ENCODE peak calls at places on chromosomes 4 and X, in seven cellular contexts. Y is mesenchymal stem cell, J is H9, F is IMR-90, O is H1, Q is neuronal stem cell, M is trophoblast cell. X is an unnamed sample.

GRCh38 chrX:134999469-134999868 is 8.7 kb downstream of the SMIM10 start:
- DNase-seq in Y (peak; percentile 56), J (no peak), F (peak; percentile 69), O (no peak), Q (no peak), M (no peak), X (peak; percentile 38)

GRCh38 chrX:123927845-123928244 is 33.7 kb upstream of the STAG2 start:
- DNase-seq in Y (no peak), J (no peak), F (no peak), O (no peak), Q (no peak), M (no peak), X (no peak)

GRCh38 chr4:173317003-173317402 is 17.2 kb downstream of the HMGB2 start:
- DNase-seq in Y (peak; percentile 4), J (peak; percentile 51), F (no peak), O (no peak), Q (no peak), M (no peak), X (peak; percentile 65)

GRCh38 chr4:38567448-38567847 is 96.6 kb upstream of the KLF3 start:
- DNase-seq in Y (no peak), J (no peak), F (peak; percentile 21), O (no peak), Q (no peak), M (no peak), X (no peak)

GRCh38 chr4:121656269-121656641 is 40.5 kb downstream of the ANXA5 start:
- DNase-seq in Y (peak; percentile 81), J (peak; percentile 39), F (peak; percentile 79), O (no peak), Q (peak; percentile 46), M (peak; percentile 47), X (peak; percentile 70)

GRCh38 chrX:7996414-7996813 is 69.2 kb upstream of the PNPLA4 start:
- DNase-seq in Y (peak; percentile 38), J (no peak), F (peak; percentile 40), O (no peak), Q (peak; percentile 8), M (peak; percentile 12), X (peak; percentile 27)

GRCh38 chr4:85107553-85107952 is 141.1 kb upstream of the WDFY3 start:
- DNase-seq in Y (no peak), J (no peak), F (no peak), O (no peak), Q (no peak), M (no peak), X (no peak)

GRCh38 chrX:70089575-70090297 is 27.5 kb downstream of the OTUD6A start:
- DNase-seq in Y (peak; percentile 0), J (no peak), F (peak; percentile 62), O (no peak), Q (no peak), M (no peak), X (no peak)

GRCh38 chr4:36719425-36719824 is 438.0 kb downstream of the DTHD1 start:
- DNase-seq in Y (no peak), J (no peak), F (no peak), O (no peak), Q (no peak), M (no peak), X (peak; percentile 60)

DNA sequence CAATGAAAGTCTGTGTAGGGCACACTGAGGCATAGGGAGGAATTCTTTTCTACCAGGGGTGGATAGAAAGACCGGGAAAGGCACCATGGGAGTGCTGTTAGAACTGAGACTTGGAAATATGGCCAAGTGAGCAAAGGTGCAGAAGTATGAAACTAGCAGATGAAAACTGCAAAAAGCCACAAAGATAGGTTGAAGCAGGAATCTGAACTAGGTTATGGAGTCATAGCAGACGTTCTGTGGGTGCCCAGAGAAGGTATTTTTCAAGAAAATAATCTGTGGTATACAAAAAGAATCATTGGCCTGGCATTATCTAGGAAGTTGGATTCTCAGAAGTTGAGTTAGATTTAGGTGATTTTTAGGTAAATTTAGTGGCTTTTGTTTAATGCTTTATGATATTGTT is 48.5 kb downstream of the SMAD1 start:
- DNase-seq in Y (no peak), J (no peak), F (no peak), O (no peak), Q (no peak), M (no peak), X (no peak)
- H3K18ac ChIP-seq in Y (no peak overlapping the region), J (no peak overlapping the region), F (no peak overlapping the region), O (no peak overlapping the region), Q (no peak overlapping the region), M (no peak overlapping the region), X (no peak overlapping the region)

GRCh38 chr4:1019726-1020470 is 8.5 kb downstream of the FGFRL1 start:
- DNase-seq in Y (no peak), J (no peak), F (no peak), O (no peak), Q (no peak), M (no peak), X (peak; percentile 45)
- H3K9ac ChIP-seq in Y (no peak overlapping the region), J (no peak overlapping the region), F (no peak overlapping the region), O (no peak overlapping the region), Q (no peak overlapping the region), M (no peak overlapping the region), X (no peak overlapping the region)

GRCh38 chr4:125482822-125483221 is 168.1 kb downstream of the FAT4 start:
- DNase-seq in Y (peak; percentile 41), J (no peak), F (no peak), O (no peak), Q (no peak), M (no peak), X (peak; percentile 53)
- H3K18ac ChIP-seq in Y (no peak overlapping the region), J (no peak overlapping the region), F (no peak overlapping the region), O (no peak overlapping the region), Q (no peak overlapping the region), M (no peak overlapping the region), X (no peak overlapping the region)

GRCh38 chrX:109840585-109840984 is 107.5 kb upstream of the ACSL4 start:
- DNase-seq in Y (peak; percentile 96), J (no peak), F (peak; percentile 95), O (no peak), Q (no peak), M (peak; percentile 35), X (peak; percentile 16)

GRCh38 chrX:109841257-109841656 is 108.2 kb upstream of the ACSL4 start:
- DNase-seq in Y (no peak), J (no peak), F (no peak), O (no peak), Q (no peak), M (no peak), X (no peak)

GRCh38 chrX:109842611-109843010 is 109.6 kb upstream of the ACSL4 start:
- DNase-seq in Y (no peak), J (no peak), F (no peak), O (no peak), Q (no peak), M (peak; percentile 41), X (no peak)

GRCh38 chrX:109841869-109842579 is 109.0 kb upstream of the ACSL4 start:
- DNase-seq in Y (peak; percentile 51), J (no peak), F (peak; percentile 64), O (no peak), Q (no peak), M (peak; percentile 53), X (no peak)

GRCh38 chrX:109839694-109840358 is 106.8 kb upstream of the ACSL4 start:
- DNase-seq in Y (peak; percentile 75), J (peak; percentile 63), F (no peak), O (peak; percentile 44), Q (no peak), M (peak; percentile 74), X (peak; percentile 86)
- H3K9ac ChIP-seq in Y (peak overlapping the region; percentile 73), J (no peak overlapping the region), F (peak overlapping the region; percentile 52), O (no peak overlapping the region), Q (no peak overlapping the region), M (no peak overlapping the region), X (no peak overlapping the region)

GRCh38 chr4:122900314-122900713 is 22.1 kb downstream of the NUDT6 start:
- DNase-seq in Y (no peak), J (no peak), F (no peak), O (no peak), Q (no peak), M (no peak), X (no peak)
- H3K18ac ChIP-seq in Y (no peak overlapping the region), J (no peak overlapping the region), F (peak overlapping the region; percentile 70), O (no peak overlapping the region), Q (no peak overlapping the region), M (no peak overlapping the region), X (no peak overlapping the region)

GRCh38 chr4:122874194-122874593 is 47.6 kb downstream of the FGF2 start:
- DNase-seq in Y (peak; percentile 77), J (no peak), F (peak; percentile 90), O (no peak), Q (no peak), M (peak; percentile 15), X (peak; percentile 59)
- H3K9ac ChIP-seq in Y (peak overlapping the region; percentile 32), J (no peak overlapping the region), F (no peak overlapping the region), O (no peak overlapping the region), Q (no peak overlapping the region), M (no peak overlapping the region), X (no peak overlapping the region)

DNA sequence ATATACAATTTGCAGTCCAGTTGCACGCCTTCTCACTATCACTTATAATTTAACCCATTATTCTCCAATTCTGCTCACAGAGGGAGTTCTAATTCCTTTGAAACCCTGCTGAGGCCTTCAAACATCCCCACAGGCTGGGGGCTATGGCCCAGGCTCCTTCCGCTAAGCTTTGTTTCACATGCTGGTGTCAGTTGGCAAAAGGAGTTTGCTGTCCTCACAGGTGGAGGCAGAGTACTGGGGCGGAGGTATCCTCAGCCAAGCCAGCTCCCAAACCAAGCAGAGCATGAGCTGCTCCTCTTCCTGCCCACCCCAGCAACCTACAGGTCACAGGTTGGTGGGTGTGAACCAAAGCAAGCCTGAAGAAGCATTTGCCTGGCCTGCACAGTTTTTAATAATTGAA is 21.5 kb downstream of the BTC start:
- DNase-seq in Y (no peak), J (peak; percentile 40), F (no peak), O (no peak), Q (no peak), M (no peak), X (no peak)
- H3K18ac ChIP-seq in Y (no peak overlapping the region), J (no peak overlapping the region), F (no peak overlapping the region), O (no peak overlapping the region), Q (peak overlapping the region; percentile 80), M (no peak overlapping the region), X (no peak overlapping the region)

GRCh38 chrX:46630141-46630540 is 56.6 kb downstream of the CHST7 start:
- DNase-seq in Y (peak; percentile 38), J (no peak), F (peak; percentile 64), O (no peak), Q (no peak), M (no peak), X (no peak)
- H3K9ac ChIP-seq in Y (no peak overlapping the region), J (no peak overlapping the region), F (no peak overlapping the region), O (no peak overlapping the region), Q (no peak overlapping the region), M (no peak overlapping the region), X (no peak overlapping the region)

DNA sequence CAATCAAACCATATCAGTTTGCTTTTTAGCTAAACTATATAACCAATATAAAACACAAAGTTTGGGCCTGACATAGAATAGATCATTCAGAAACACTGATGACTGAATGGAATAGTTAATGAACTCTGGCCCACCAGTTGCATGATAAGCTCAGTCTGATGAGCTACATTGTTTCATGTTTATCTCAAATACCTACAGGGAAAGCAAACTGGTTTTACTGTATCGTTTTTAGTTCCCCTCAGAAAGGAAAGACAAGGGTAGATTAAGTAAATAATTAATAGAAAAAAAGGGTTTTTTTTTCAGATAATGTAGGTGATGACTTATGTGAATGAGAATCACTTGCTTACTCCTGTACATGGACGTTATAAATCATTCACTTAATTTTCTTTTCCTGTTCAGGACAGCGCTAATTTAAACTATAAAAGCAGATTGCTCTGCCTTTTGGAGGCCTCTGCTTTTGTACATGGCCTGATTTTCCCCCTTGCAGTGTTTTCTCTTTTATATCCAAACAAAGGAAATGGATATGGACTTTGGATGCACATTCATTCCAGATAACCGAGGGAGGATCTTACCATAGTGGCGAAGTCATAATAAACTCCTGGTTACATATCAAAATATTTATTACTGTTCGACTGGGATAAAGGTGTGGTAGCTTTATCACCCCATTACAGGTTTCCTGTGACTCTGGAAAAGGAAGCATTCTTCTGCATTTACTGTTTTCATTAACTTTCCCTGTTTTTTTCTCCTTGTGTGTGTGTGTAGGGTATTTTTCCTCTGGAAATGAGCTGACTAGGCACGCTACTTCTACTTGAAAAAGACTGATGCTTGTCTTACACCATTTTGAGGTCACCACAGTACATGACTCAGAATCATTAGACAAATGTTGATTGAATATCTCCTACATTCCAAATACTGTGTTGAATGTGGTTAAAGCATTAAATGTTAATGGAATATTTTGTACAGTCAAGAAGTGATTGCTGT is 373.1 kb upstream of the HS3ST1 start:
- DNase-seq in Y (no peak), J (no peak), F (no peak), O (no peak), Q (no peak), M (no peak), X (no peak)
- H3K18ac ChIP-seq in Y (no peak overlapping the region), J (no peak overlapping the region), F (no peak overlapping the region), O (no peak overlapping the region), Q (no peak overlapping the region), M (no peak overlapping the region), X (no peak overlapping the region)

X was measured in mesendoderm.